ENCODE peak calls at places on chromosomes 6 and 20, in seven cellular contexts. S is IMR-90, M is A549, T is HepG2, L is GM12878, Z is K562, U is H1. J is an unnamed sample.

GRCh38 chr20:46550441-46550840 is at the start of gene OCSTAMP:
- DNase-seq in T (no peak), S (no peak), L (no peak), M (no peak), Z (no peak), U (no peak), J (no peak)

GRCh38 chr20:3797226-3797545 is 1.1 kb downstream of the CDC25B start:
- DNase-seq in M (no peak), Z (no peak), U (no peak), S (no peak), T (no peak), L (no peak), J (peak)

GRCh38 chr20:53753880-53754459 is 160.3 kb upstream of the ZNF217 start:
- DNase-seq in M (no peak), L (no peak), T (peak), S (no peak), Z (no peak), U (no peak), J (no peak)

GRCh38 chr6:18004256-18004985 is 17.0 kb upstream of the KIF13A start:
- DNase-seq in U (no peak), Z (no peak), M (no peak), S (no peak), T (no peak), L (no peak), J (no peak)

GRCh38 chr6:142631517-142632385 is 313.2 kb downstream of the HIVEP2 start:
- DNase-seq in S (no peak), Z (no peak), L (no peak), M (no peak), U (no peak), T (peak), J (peak)

GRCh38 chr20:40286991-40287531 is 402.0 kb downstream of the MAFB start:
- DNase-seq in Z (no peak), L (no peak), S (no peak), T (no peak), M (no peak), U (no peak), J (peak)

GRCh38 chr20:34744847-34745246 is 40.7 kb downstream of the TP53INP2 start:
- DNase-seq in M (no peak), U (no peak), Z (no peak), T (no peak), S (no peak), L (no peak), J (no peak)

GRCh38 chr20:2820896-2821869 is 5.0 kb downstream of the TMEM239 start:
- DNase-seq in S (no peak), T (no peak), L (no peak), U (no peak), M (no peak), Z (peak), J (peak)

GRCh38 chr20:44035924-44036323 is 121.3 kb downstream of the TOX2 start:
- DNase-seq in T (no peak), M (no peak), S (no peak), Z (no peak), L (no peak), U (no peak), J (no peak)

GRCh38 chr6:168195712-168196111 is 116.7 kb upstream of the FRMD1 start:
- DNase-seq in M (no peak), L (no peak), Z (no peak), S (no peak), U (no peak), T (no peak), J (peak)

GRCh38 chr20:61117725-61118124 is 134.3 kb upstream of the CDH4 start:
- DNase-seq in M (peak), Z (no peak), L (no peak), U (no peak), T (no peak), S (peak), J (no peak)

GRCh38 chr6:107066697-107067659 is 39.0 kb downstream of the MTRES1 start:
- DNase-seq in U (no peak), Z (no peak), S (peak), L (no peak), T (no peak), M (no peak), J (no peak)

GRCh38 chr6:61809004-61809595 is 476.9 kb downstream of the KHDRBS2 start:
- DNase-seq in M (no peak), T (peak), L (no peak), Z (no peak), S (no peak), U (no peak), J (peak)

GRCh38 chr6:12233693-12234551 is 56.2 kb upstream of the EDN1 start:
- DNase-seq in U (peak), M (peak), T (peak), Z (peak), L (peak), S (peak), J (peak)

GRCh38 chr20:59149678-59150504 is 13.7 kb upstream of the ZNF831 start:
- DNase-seq in Z (no peak), U (no peak), L (no peak), S (no peak), T (no peak), M (no peak), J (no peak)

GRCh38 chr6:38212579-38212978 is 393.1 kb downstream of the ZFAND3 start:
- DNase-seq in M (no peak), Z (no peak), U (peak), T (no peak), L (no peak), S (no peak), J (no peak)

GRCh38 chr6:5243069-5243468 is 17.7 kb downstream of the LYRM4 start:
- DNase-seq in M (no peak), S (no peak), T (no peak), L (no peak), U (no peak), Z (no peak), J (no peak)

GRCh38 chr6:155595264-155595663 is 139.6 kb upstream of the NOX3 start:
- DNase-seq in L (no peak), T (no peak), U (no peak), S (no peak), M (no peak), Z (no peak), J (no peak)

GRCh38 chr6:139007428-139007827 is 19.4 kb upstream of the REPS1 start:
- DNase-seq in M (no peak), Z (no peak), S (no peak), U (no peak), T (no peak), L (no peak), J (no peak)

GRCh38 chr6:139426795-139427194 is 52.3 kb upstream of the CITED2 start:
- DNase-seq in M (no peak), T (no peak), S (no peak), L (no peak), Z (peak), U (no peak), J (no peak)

GRCh38 chr6:44940367-44940766 is 387.8 kb upstream of the RUNX2 start:
- DNase-seq in L (no peak), U (no peak), Z (no peak), S (no peak), T (peak), M (no peak), J (no peak)

GRCh38 chr6:34128045-34128444 is 17.8 kb downstream of the GRM4 start:
- DNase-seq in T (no peak), L (no peak), M (no peak), S (no peak), U (no peak), Z (no peak), J (no peak)

GRCh38 chr20:61922411-61922810 is 143.3 kb downstream of the TAF4 start:
- DNase-seq in U (no peak), M (no peak), L (no peak), T (no peak), S (no peak), Z (no peak), J (no peak)

GRCh38 chr6:79525272-79526100 is 11.7 kb downstream of the LCA5 start:
- DNase-seq in S (peak), T (peak), Z (peak), M (peak), U (no peak), L (no peak), J (no peak)

GRCh38 chr20:34037121-34037520 is 43.4 kb downstream of the RALY start:
- DNase-seq in T (no peak), L (no peak), S (no peak), Z (no peak), U (no peak), M (no peak), J (no peak)

GRCh38 chr6:116550796-116551195 is 2.8 kb upstream of the CALHM4 start:
- DNase-seq in M (no peak), L (no peak), Z (no peak), U (no peak), T (peak), S (no peak), J (no peak)

GRCh38 chr6:134173007-134173690 is 120.7 kb upstream of the SLC2A12 start:
- DNase-seq in M (no peak), U (no peak), L (no peak), Z (no peak), S (peak), T (no peak), J (no peak)
- TF ChIP-seq RFX5 in M (no peak), U (no peak), L (no peak), Z (no peak), S (no peak), T (no peak), J (no peak)

GRCh38 chr6:8739454-8739853 is 304.1 kb upstream of the SLC35B3 start:
- DNase-seq in T (no peak), U (no peak), S (no peak), L (no peak), Z (no peak), M (no peak), J (no peak)

GRCh38 chr6:8738951-8739350 is 303.6 kb upstream of the SLC35B3 start:
- DNase-seq in L (no peak), Z (no peak), S (no peak), M (no peak), T (no peak), U (no peak), J (no peak)

GRCh38 chr6:8731874-8732273 is 296.5 kb upstream of the SLC35B3 start:
- DNase-seq in Z (no peak), L (no peak), M (no peak), S (no peak), U (no peak), T (no peak), J (no peak)

GRCh38 chr6:8736046-8736877 is 300.9 kb upstream of the SLC35B3 start:
- DNase-seq in U (no peak), T (no peak), S (no peak), M (no peak), L (no peak), Z (no peak), J (no peak)
- TF ChIP-seq RFX5 in U (no peak), T (no peak), S (no peak), M (no peak), L (no peak), Z (no peak), J (no peak)

GRCh38 chr6:21409231-21409630 is 184.3 kb upstream of the SOX4 start:
- DNase-seq in M (no peak), T (no peak), U (no peak), Z (no peak), L (no peak), S (no peak), J (no peak)

GRCh38 chr6:21414065-21414464 is 179.5 kb upstream of the SOX4 start:
- DNase-seq in T (no peak), S (no peak), Z (no peak), L (no peak), U (no peak), M (no peak), J (no peak)

DNA sequence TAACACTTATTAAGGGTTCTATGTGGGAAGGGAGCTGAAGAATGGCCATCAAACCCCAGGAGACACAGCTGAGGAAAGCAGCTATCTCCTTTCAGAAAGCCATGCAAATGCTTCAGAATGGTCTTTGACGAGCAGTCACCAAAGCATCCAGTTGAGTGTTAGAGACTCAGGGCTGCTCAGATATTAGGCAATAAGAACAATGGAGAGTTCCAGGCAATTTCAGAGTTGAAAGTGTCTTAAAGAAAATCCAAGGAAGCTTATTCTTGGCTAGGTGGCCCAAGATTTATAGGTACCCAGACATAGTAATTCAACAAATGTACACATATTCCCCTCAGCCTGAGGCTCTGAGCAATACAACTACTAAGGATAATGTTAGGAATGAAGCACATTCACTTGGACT is 180.1 kb upstream of the SOX4 start:
- DNase-seq in S (no peak), Z (no peak), L (no peak), M (no peak), T (no peak), U (no peak), J (no peak)
- TF ChIP-seq RFX5 in S (no peak), Z (no peak), L (no peak), M (no peak), T (no peak), U (no peak), J (no peak)

DNA sequence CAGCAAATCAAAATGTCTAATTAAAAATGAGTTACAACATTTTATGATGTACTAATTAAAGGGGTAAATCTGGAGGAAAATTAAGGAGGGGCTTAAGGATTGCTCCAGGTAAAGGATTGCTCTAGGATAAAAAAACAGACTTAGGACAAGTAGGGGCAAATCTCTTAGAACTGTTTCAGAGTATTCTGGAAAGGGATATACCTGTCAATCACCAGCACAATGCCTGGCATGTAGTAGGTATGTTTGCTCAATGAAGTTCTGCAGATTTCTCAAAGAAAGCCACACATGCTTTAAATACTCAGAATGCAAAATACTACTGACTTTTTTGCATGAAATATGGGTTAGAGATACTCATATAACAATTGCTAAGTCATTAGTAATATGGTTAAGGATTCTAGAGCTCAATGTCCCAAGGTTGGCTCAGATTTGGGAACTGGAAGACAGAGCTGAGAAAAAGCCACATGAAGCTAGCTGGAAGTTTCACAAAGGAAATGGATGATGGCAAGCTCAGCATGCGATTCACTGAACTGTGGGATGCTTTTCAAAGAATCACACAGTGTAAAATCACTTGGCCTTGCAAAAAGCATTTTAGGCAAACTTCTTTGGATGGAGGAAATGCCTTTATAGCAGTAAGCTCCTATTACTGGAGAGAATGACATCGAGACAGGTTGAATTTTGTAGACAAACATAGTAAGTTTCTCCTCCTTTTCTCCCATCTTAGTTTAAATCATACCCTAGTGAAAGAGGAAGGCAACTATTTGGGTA is 72.8 kb downstream of the MAP3K5 start:
- DNase-seq in Z (no peak), U (no peak), S (peak), L (peak), M (no peak), T (no peak), J (no peak)
- TF ChIP-seq RFX5 in Z (no peak), U (no peak), S (no peak), L (no peak), M (no peak), T (no peak), J (no peak)

DNA sequence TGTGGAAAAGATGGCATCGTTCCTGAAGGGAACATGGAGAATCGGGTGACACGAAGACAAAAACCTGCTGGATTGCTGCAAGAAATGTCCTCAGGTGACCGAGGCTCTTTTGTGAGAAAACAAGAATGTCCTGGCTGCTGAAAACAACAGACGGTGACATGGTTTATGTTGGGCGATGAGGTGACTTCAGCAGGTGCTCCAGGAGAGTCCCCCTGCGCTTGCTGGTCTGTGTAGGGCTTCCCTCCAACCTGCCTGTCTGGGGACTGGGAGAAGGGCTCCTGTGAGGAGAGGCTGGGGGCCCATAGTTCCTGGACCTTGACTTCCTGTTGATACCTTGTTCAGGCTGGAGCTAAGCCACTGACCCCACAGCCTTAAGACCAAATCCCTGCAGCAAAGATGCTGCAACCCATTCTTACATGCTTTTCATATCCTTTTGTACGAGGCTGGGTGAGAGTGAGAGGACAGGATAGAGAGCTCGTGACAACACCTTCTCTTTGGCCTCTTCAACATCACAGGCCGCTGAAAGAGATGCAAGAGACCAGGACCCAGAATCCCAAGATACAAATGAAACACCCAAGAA is 134.8 kb downstream of the CD83 start:
- DNase-seq in U (no peak), M (no peak), L (no peak), Z (no peak), T (no peak), S (no peak), J (no peak)
- TF ChIP-seq RFX5 in U (no peak), M (no peak), L (no peak), Z (no peak), T (no peak), S (no peak), J (no peak)

DNA sequence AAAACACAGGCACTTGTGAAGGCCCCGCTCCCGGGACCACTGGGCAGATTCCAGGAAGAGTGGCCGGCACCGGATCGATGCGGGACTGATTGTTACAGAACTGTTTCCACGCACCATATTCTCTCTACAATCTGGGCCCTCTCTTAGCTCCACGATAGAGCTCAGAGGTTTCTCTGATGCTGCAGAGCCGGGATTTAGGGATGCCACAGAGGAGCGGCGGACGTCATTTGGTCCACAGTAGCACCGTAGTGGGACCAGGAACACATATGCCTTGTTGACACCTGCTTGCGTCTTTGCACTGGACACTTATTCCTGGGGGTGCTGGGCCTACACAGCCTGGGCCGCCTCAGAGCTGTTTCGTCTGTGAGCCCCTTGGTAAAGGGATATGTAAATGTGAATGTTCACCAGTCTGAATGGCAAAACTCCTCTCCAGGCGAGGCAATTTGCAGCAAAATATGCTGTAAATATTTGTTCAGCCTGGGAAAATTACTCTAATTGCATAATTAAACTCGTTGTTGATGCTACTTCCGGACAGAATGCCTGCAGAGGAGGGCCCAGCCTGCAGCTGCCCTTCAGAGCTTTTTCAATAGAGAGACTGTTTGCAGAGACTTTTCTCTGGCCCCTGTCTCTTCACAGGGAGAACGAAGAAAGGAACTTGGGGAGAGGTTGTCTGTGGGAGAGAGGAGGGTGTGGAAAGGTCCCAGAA is 9.4 kb downstream of the PCK1 start:
- DNase-seq in M (no peak), L (no peak), Z (no peak), U (no peak), T (no peak), S (no peak), J (no peak)
- TF ChIP-seq RFX5 in M (no peak), L (no peak), Z (no peak), U (no peak), T (no peak), S (no peak), J (no peak)

GRCh38 chr20:45115386-45115774 is 406 bp upstream of the WFDC5 start:
- DNase-seq in Z (no peak), M (no peak), S (no peak), T (no peak), U (no peak), L (no peak), J (no peak)

GRCh38 chr20:45111799-45112471 is 3.0 kb downstream of the WFDC5 start:
- DNase-seq in T (peak), L (no peak), S (no peak), Z (peak), U (no peak), M (peak), J (peak)

GRCh38 chr20:45115829-45116228 is 855 bp upstream of the WFDC5 start:
- DNase-seq in M (no peak), S (no peak), U (no peak), T (no peak), L (no peak), Z (no peak), J (no peak)

GRCh38 chr20:45113865-45114264 is 1.1 kb downstream of the WFDC5 start:
- DNase-seq in Z (no peak), M (no peak), L (no peak), U (no peak), T (no peak), S (no peak), J (no peak)

DNA sequence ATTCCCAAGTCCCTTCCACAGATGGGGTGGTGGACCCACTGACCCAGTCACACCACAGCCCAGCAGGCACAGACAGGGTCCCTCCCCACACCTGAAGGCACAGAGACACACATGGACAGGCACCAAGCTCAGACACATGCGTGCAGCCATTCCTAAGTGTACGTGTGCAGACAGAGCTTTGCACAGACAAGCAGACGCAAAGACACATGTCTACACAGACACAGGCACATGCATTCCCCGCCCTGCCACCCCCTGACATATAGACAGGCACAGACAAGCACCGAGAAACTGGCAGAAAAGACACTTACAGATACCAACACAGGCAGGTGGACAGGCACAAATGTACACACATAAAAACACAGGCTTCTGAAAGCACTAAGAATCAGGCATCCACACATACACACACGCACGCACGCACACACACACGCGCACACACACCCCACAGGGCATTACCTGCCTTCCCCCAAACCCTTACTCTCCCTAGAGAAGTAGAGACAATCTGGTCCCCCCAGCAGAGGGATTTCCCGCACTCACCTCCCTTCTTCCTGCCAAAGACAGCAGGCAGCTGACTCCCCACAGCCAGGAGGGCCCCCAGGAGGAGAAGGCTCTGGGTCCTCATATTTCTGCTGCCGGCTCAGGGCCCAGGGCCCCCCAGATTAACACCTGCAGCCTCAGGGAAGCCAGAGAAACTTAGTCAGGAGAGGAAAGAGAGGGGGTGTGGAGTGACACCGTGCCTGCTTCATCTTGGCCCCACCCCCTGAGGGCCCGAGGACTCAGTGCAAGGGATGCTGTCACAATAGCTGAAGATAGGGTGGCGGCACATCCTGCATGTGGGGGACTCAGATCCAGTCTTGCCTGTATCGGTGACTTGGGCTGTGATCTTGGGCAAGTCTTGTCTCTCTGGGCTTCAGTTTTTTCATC is at the start of gene WFDC5:
- DNase-seq in Z (no peak), U (no peak), T (no peak), L (no peak), M (no peak), S (no peak), J (no peak)
- TF ChIP-seq RFX5 in Z (no peak), U (no peak), T (no peak), L (no peak), M (no peak), S (no peak), J (no peak)

J was measured in SK-N-SH.